ENCODE peak calls at places on chromosomes 11 and 22, in seven cellular contexts. One of them, this sample, is unnamed.

GRCh38 chr11:100923555-100923954 is 206.1 kb downstream of the PGR start:
- DNase-seq in ureter: no peak
- DNase-seq in T-helper 1 cell: no peak
- DNase-seq in right lobe of liver: no peak
- DNase-seq in naive thymus-derived CD4-positive, alpha-beta T cell: no peak
- DNase-seq in kidney glomerular epithelial cell: no peak
- DNase-seq in stimulated activated CD8-positive, alpha-beta memory T cell treated with anti-CD3 and anti-CD28 coated beads, Interleukin-7, amount 100 ng/mL, for 48 hours: no peak
- DNase-seq in this sample: no peak

GRCh38 chr11:2759228-2760195 is 59.7 kb upstream of the KCNQ1OT1 start:
- DNase-seq in naive thymus-derived CD4-positive, alpha-beta T cell: no peak
- DNase-seq in T-helper 1 cell: peak; percentile 8
- DNase-seq in stimulated activated CD8-positive, alpha-beta memory T cell treated with anti-CD3 and anti-CD28 coated beads, Interleukin-7, amount 100 ng/mL, for 48 hours: no peak
- DNase-seq in right lobe of liver: peak; percentile 25
- DNase-seq in ureter: no peak
- DNase-seq in kidney glomerular epithelial cell: no peak
- DNase-seq in this sample: no peak

GRCh38 chr11:65352783-65353182 is 1.8 kb upstream of the TIGD3 start:
- DNase-seq in stimulated activated CD8-positive, alpha-beta memory T cell treated with anti-CD3 and anti-CD28 coated beads, Interleukin-7, amount 100 ng/mL, for 48 hours: no peak
- DNase-seq in right lobe of liver: no peak
- DNase-seq in naive thymus-derived CD4-positive, alpha-beta T cell: no peak
- DNase-seq in kidney glomerular epithelial cell: no peak
- DNase-seq in ureter: no peak
- DNase-seq in T-helper 1 cell: no peak
- DNase-seq in this sample: no peak

GRCh38 chr11:12810497-12810896 is 136.3 kb downstream of the TEAD1 start:
- DNase-seq in ureter: no peak
- DNase-seq in kidney glomerular epithelial cell: peak; percentile 63
- DNase-seq in stimulated activated CD8-positive, alpha-beta memory T cell treated with anti-CD3 and anti-CD28 coated beads, Interleukin-7, amount 100 ng/mL, for 48 hours: no peak
- DNase-seq in T-helper 1 cell: no peak
- DNase-seq in right lobe of liver: no peak
- DNase-seq in naive thymus-derived CD4-positive, alpha-beta T cell: no peak
- DNase-seq in this sample: no peak

GRCh38 chr11:131692151-131692550 is 321.7 kb downstream of the NTM start:
- DNase-seq in kidney glomerular epithelial cell: no peak
- DNase-seq in T-helper 1 cell: no peak
- DNase-seq in ureter: no peak
- DNase-seq in right lobe of liver: no peak
- DNase-seq in stimulated activated CD8-positive, alpha-beta memory T cell treated with anti-CD3 and anti-CD28 coated beads, Interleukin-7, amount 100 ng/mL, for 48 hours: no peak
- DNase-seq in naive thymus-derived CD4-positive, alpha-beta T cell: no peak
- DNase-seq in this sample: no peak

GRCh38 chr11:69013009-69013951 is at the start of gene MRGPRF:
- DNase-seq in kidney glomerular epithelial cell: no peak
- DNase-seq in ureter: peak; percentile 95
- DNase-seq in T-helper 1 cell: no peak
- DNase-seq in stimulated activated CD8-positive, alpha-beta memory T cell treated with anti-CD3 and anti-CD28 coated beads, Interleukin-7, amount 100 ng/mL, for 48 hours: no peak
- DNase-seq in right lobe of liver: no peak
- DNase-seq in naive thymus-derived CD4-positive, alpha-beta T cell: no peak
- DNase-seq in this sample: no peak

GRCh38 chr11:115561116-115561515 is 56.9 kb upstream of the CADM1 start:
- DNase-seq in right lobe of liver: no peak
- DNase-seq in kidney glomerular epithelial cell: no peak
- DNase-seq in naive thymus-derived CD4-positive, alpha-beta T cell: no peak
- DNase-seq in ureter: no peak
- DNase-seq in T-helper 1 cell: no peak
- DNase-seq in stimulated activated CD8-positive, alpha-beta memory T cell treated with anti-CD3 and anti-CD28 coated beads, Interleukin-7, amount 100 ng/mL, for 48 hours: no peak
- DNase-seq in this sample: no peak

GRCh38 chr11:86101941-86102407 is 33.1 kb upstream of the PICALM start:
- DNase-seq in naive thymus-derived CD4-positive, alpha-beta T cell: no peak
- DNase-seq in kidney glomerular epithelial cell: no peak
- DNase-seq in ureter: no peak
- DNase-seq in right lobe of liver: no peak
- DNase-seq in stimulated activated CD8-positive, alpha-beta memory T cell treated with anti-CD3 and anti-CD28 coated beads, Interleukin-7, amount 100 ng/mL, for 48 hours: no peak
- DNase-seq in T-helper 1 cell: no peak
- DNase-seq in this sample: no peak

GRCh38 chr11:79329561-79329960 is 111.3 kb downstream of the TENM4 start:
- DNase-seq in kidney glomerular epithelial cell: no peak
- DNase-seq in right lobe of liver: no peak
- DNase-seq in naive thymus-derived CD4-positive, alpha-beta T cell: no peak
- DNase-seq in ureter: no peak
- DNase-seq in stimulated activated CD8-positive, alpha-beta memory T cell treated with anti-CD3 and anti-CD28 coated beads, Interleukin-7, amount 100 ng/mL, for 48 hours: no peak
- DNase-seq in T-helper 1 cell: no peak
- DNase-seq in this sample: no peak

GRCh38 chr11:73001615-73002014 is 140.5 kb downstream of the FCHSD2 start:
- DNase-seq in naive thymus-derived CD4-positive, alpha-beta T cell: no peak
- DNase-seq in stimulated activated CD8-positive, alpha-beta memory T cell treated with anti-CD3 and anti-CD28 coated beads, Interleukin-7, amount 100 ng/mL, for 48 hours: no peak
- DNase-seq in kidney glomerular epithelial cell: peak; percentile 18
- DNase-seq in right lobe of liver: no peak
- DNase-seq in ureter: no peak
- DNase-seq in T-helper 1 cell: no peak
- DNase-seq in this sample: no peak

GRCh38 chr11:32615422-32615821 is 31.8 kb downstream of the EIF3M start:
- DNase-seq in naive thymus-derived CD4-positive, alpha-beta T cell: no peak
- DNase-seq in kidney glomerular epithelial cell: peak; percentile 46
- DNase-seq in T-helper 1 cell: no peak
- DNase-seq in right lobe of liver: no peak
- DNase-seq in stimulated activated CD8-positive, alpha-beta memory T cell treated with anti-CD3 and anti-CD28 coated beads, Interleukin-7, amount 100 ng/mL, for 48 hours: no peak
- DNase-seq in ureter: no peak
- DNase-seq in this sample: no peak

GRCh38 chr22:38865201-38866023 is 6.6 kb downstream of the CBX6 start:
- DNase-seq in ureter: no peak
- DNase-seq in right lobe of liver: peak; percentile 46
- DNase-seq in T-helper 1 cell: no peak
- DNase-seq in naive thymus-derived CD4-positive, alpha-beta T cell: no peak
- DNase-seq in stimulated activated CD8-positive, alpha-beta memory T cell treated with anti-CD3 and anti-CD28 coated beads, Interleukin-7, amount 100 ng/mL, for 48 hours: no peak
- DNase-seq in kidney glomerular epithelial cell: no peak
- DNase-seq in this sample: no peak

GRCh38 chr11:121723261-121723741 is 270.5 kb upstream of the SORL1-AS1 start:
- DNase-seq in kidney glomerular epithelial cell: no peak
- DNase-seq in stimulated activated CD8-positive, alpha-beta memory T cell treated with anti-CD3 and anti-CD28 coated beads, Interleukin-7, amount 100 ng/mL, for 48 hours: no peak
- DNase-seq in ureter: peak; percentile 48
- DNase-seq in right lobe of liver: no peak
- DNase-seq in T-helper 1 cell: no peak
- DNase-seq in naive thymus-derived CD4-positive, alpha-beta T cell: no peak
- DNase-seq in this sample: no peak

GRCh38 chr22:30224161-30224857 is 22.2 kb downstream of the LIF start:
- DNase-seq in ureter: no peak
- DNase-seq in stimulated activated CD8-positive, alpha-beta memory T cell treated with anti-CD3 and anti-CD28 coated beads, Interleukin-7, amount 100 ng/mL, for 48 hours: no peak
- DNase-seq in naive thymus-derived CD4-positive, alpha-beta T cell: no peak
- DNase-seq in T-helper 1 cell: no peak
- DNase-seq in kidney glomerular epithelial cell: no peak
- DNase-seq in right lobe of liver: no peak
- DNase-seq in this sample: no peak

GRCh38 chr11:3036419-3036818 is 20.8 kb downstream of the CARS1 start:
- DNase-seq in kidney glomerular epithelial cell: no peak
- DNase-seq in ureter: no peak
- DNase-seq in stimulated activated CD8-positive, alpha-beta memory T cell treated with anti-CD3 and anti-CD28 coated beads, Interleukin-7, amount 100 ng/mL, for 48 hours: no peak
- DNase-seq in naive thymus-derived CD4-positive, alpha-beta T cell: no peak
- DNase-seq in right lobe of liver: no peak
- DNase-seq in T-helper 1 cell: no peak
- DNase-seq in this sample: no peak

GRCh38 chr22:45970709-45971388 is 6.1 kb downstream of the WNT7B start:
- DNase-seq in ureter: no peak
- DNase-seq in naive thymus-derived CD4-positive, alpha-beta T cell: no peak
- DNase-seq in T-helper 1 cell: no peak
- DNase-seq in kidney glomerular epithelial cell: no peak
- DNase-seq in right lobe of liver: no peak
- DNase-seq in stimulated activated CD8-positive, alpha-beta memory T cell treated with anti-CD3 and anti-CD28 coated beads, Interleukin-7, amount 100 ng/mL, for 48 hours: no peak
- DNase-seq in this sample: no peak

GRCh38 chr11:119323532-119324033 is 6.7 kb upstream of the MCAM start:
- DNase-seq in kidney glomerular epithelial cell: peak; percentile 62
- DNase-seq in right lobe of liver: no peak
- DNase-seq in T-helper 1 cell: peak; percentile 69
- DNase-seq in stimulated activated CD8-positive, alpha-beta memory T cell treated with anti-CD3 and anti-CD28 coated beads, Interleukin-7, amount 100 ng/mL, for 48 hours: peak; percentile 34
- DNase-seq in ureter: no peak
- DNase-seq in naive thymus-derived CD4-positive, alpha-beta T cell: peak; percentile 66
- DNase-seq in this sample: no peak

GRCh38 chr11:16049611-16050010 is 306.7 kb downstream of the SOX6 start:
- DNase-seq in right lobe of liver: no peak
- DNase-seq in naive thymus-derived CD4-positive, alpha-beta T cell: no peak
- DNase-seq in ureter: no peak
- DNase-seq in T-helper 1 cell: no peak
- DNase-seq in kidney glomerular epithelial cell: no peak
- DNase-seq in stimulated activated CD8-positive, alpha-beta memory T cell treated with anti-CD3 and anti-CD28 coated beads, Interleukin-7, amount 100 ng/mL, for 48 hours: no peak
- DNase-seq in this sample: no peak

GRCh38 chr22:47199261-47199948 is 437.0 kb downstream of the TBC1D22A start:
- DNase-seq in naive thymus-derived CD4-positive, alpha-beta T cell: no peak
- DNase-seq in kidney glomerular epithelial cell: no peak
- DNase-seq in T-helper 1 cell: no peak
- DNase-seq in ureter: no peak
- DNase-seq in right lobe of liver: peak; percentile 38
- DNase-seq in stimulated activated CD8-positive, alpha-beta memory T cell treated with anti-CD3 and anti-CD28 coated beads, Interleukin-7, amount 100 ng/mL, for 48 hours: no peak
- DNase-seq in this sample: no peak

GRCh38 chr22:30574095-30574981 is at the start of gene GAL3ST1:
- DNase-seq in kidney glomerular epithelial cell: peak; percentile 64
- DNase-seq in ureter: no peak
- DNase-seq in right lobe of liver: peak; percentile 65
- DNase-seq in T-helper 1 cell: no peak
- DNase-seq in stimulated activated CD8-positive, alpha-beta memory T cell treated with anti-CD3 and anti-CD28 coated beads, Interleukin-7, amount 100 ng/mL, for 48 hours: no peak
- DNase-seq in naive thymus-derived CD4-positive, alpha-beta T cell: no peak
- DNase-seq in this sample: no peak

GRCh38 chr11:132142554-132142953 is 772.1 kb downstream of the NTM start:
- DNase-seq in naive thymus-derived CD4-positive, alpha-beta T cell: no peak
- DNase-seq in T-helper 1 cell: no peak
- DNase-seq in kidney glomerular epithelial cell: no peak
- DNase-seq in ureter: no peak
- DNase-seq in right lobe of liver: no peak
- DNase-seq in stimulated activated CD8-positive, alpha-beta memory T cell treated with anti-CD3 and anti-CD28 coated beads, Interleukin-7, amount 100 ng/mL, for 48 hours: no peak
- DNase-seq in this sample: no peak